ENCODE peak calls at places on chromosome 16, in five cellular contexts. U is tibial artery, K is activated T-helper 1 cell treated with Interleukin-2 at 50 U/mL for 16 hours, B is OCI-M1, J is left ventricle myocardium inferior. F is an unnamed sample.

GRCh38 chr16:751152-752007 is 9.2 kb upstream of the MSLN start:
- DNase-seq in J (no peak), K (no peak), U (no peak), B (no peak), F (no peak)

GRCh38 chr16:13168091-13168572 is 266.7 kb downstream of the SHISA9 start:
- DNase-seq in B (no peak), J (no peak), U (no peak), K (no peak), F (no peak)

GRCh38 chr16:8729779-8730334 is 55.4 kb downstream of the ABAT start:
- DNase-seq in B (no peak), U (no peak), J (no peak), K (no peak), F (no peak)

GRCh38 chr16:24463196-24463945 is 76.0 kb upstream of the RBBP6 start:
- DNase-seq in U (no peak), J (no peak), K (no peak), B (peak), F (no peak)

GRCh38 chr16:66523861-66524354 is 26.0 kb downstream of the TK2 start:
- DNase-seq in K (no peak), J (no peak), B (peak), U (no peak), F (no peak)

GRCh38 chr16:69840975-69841374 is 78.8 kb downstream of the WWP2 start:
- DNase-seq in U (no peak), K (no peak), J (no peak), B (no peak), F (no peak)

GRCh38 chr16:89322381-89323119 is 105.0 kb downstream of the ZNF778 start:
- DNase-seq in B (peak), J (no peak), K (no peak), U (peak), F (no peak)

GRCh38 chr16:1989826-1990335 is at the start of gene SYNGR3:
- DNase-seq in J (no peak), K (no peak), B (no peak), U (no peak), F (no peak)

GRCh38 chr16:83586036-83586810 is 221.6 kb upstream of the HSBP1 start:
- DNase-seq in B (no peak), K (no peak), J (no peak), U (no peak), F (no peak)

GRCh38 chr16:64094992-64095579 is 1026.8 kb downstream of the CDH11 start:
- DNase-seq in U (no peak), B (no peak), J (no peak), K (no peak), F (no peak)

F was measured in activated gamma-delta T cell treated with anti-CD3 and anti-CD28 coated beads, Interleukin-2, amount 50 U/mL, for 16 hours.